ENCODE peak calls at places on chromosomes 6 and 20, in six cellular contexts. L is endothelial cell of umbilical vein, N is K562, X is GM23338, H is stomach, C is spleen. J is an unnamed sample. For H3K36me3, the result is how much of the 10 kb centered on the place peaks cover.

GRCh38 chr6:85419046-85419759 is 30.7 kb upstream of the NT5E start:
- DNase-seq in L (peak), N (no peak), X (no peak), H (no peak), C (no peak), J (no peak)

GRCh38 chr6:74250161-74250560 is 554.2 kb downstream of the CD109 start:
- DNase-seq in L (peak), N (no peak), X (no peak), H (no peak), C (no peak), J (no peak)

GRCh38 chr6:87539554-87539953 is 50.2 kb downstream of the RARS2 start:
- DNase-seq in L (no peak), N (no peak), X (peak), H (no peak), C (no peak), J (no peak)

GRCh38 chr20:58025233-58025632 is 203.2 kb downstream of the ANKRD60 start:
- DNase-seq in L (no peak), N (no peak), X (no peak), H (no peak), C (peak), J (no peak)

GRCh38 chr20:57090590-57091560 is 175.6 kb downstream of the BMP7 start:
- DNase-seq in L (no peak), N (no peak), X (no peak), H (no peak), C (peak), J (no peak)

GRCh38 chr20:53735536-53736050 is 142.0 kb upstream of the ZNF217 start:
- DNase-seq in L (peak), N (no peak), X (peak), H (no peak), C (no peak), J (no peak)

GRCh38 chr20:61331542-61331941 is 79.5 kb downstream of the CDH4 start:
- DNase-seq in L (peak), N (no peak), X (no peak), H (no peak), C (peak), J (no peak)

GRCh38 chr20:36147707-36148106 is 6.8 kb upstream of the EPB41L1 start:
- DNase-seq in L (no peak), N (no peak), X (no peak), H (no peak), C (no peak), J (peak)

GRCh38 chr6:34145161-34146020 is 496 bp downstream of the GRM4 start:
- DNase-seq in L (peak), N (peak), X (peak), H (no peak), C (peak), J (peak)

GRCh38 chr20:17806739-17807441 is 107.1 kb downstream of the BANF2 start:
- DNase-seq in L (peak), N (peak), X (peak), H (peak), C (no peak), J (peak)

GRCh38 chr6:64685401-64685800 is 1021.6 kb downstream of the EYS start:
- DNase-seq in L (no peak), N (no peak), X (peak), H (no peak), C (no peak), J (no peak)

GRCh38 chr6:49939993-49940498 is 23.9 kb downstream of the DEFB114 start:
- DNase-seq in L (no peak), N (peak), X (peak), H (no peak), C (no peak), J (no peak)

GRCh38 chr20:59351148-59352040 is 51.0 kb downstream of the EDN3 start:
- DNase-seq in L (no peak), N (no peak), X (no peak), H (no peak), C (no peak), J (no peak)

GRCh38 chr20:37336369-37337207 is 9.4 kb upstream of the SRC start:
- DNase-seq in L (no peak), N (peak), X (peak), H (no peak), C (peak), J (peak)

GRCh38 chr6:90136850-90137249 is 159.8 kb downstream of the BACH2 start:
- DNase-seq in L (no peak), N (no peak), X (no peak), H (no peak), C (no peak), J (no peak)

GRCh38 chr6:35839019-35839418 is 33.9 kb downstream of the LHFPL5 start:
- DNase-seq in L (no peak), N (no peak), X (no peak), H (no peak), C (no peak), J (no peak)

GRCh38 chr20:4544765-4545164 is 176.9 kb upstream of the PRND start:
- DNase-seq in L (no peak), N (no peak), X (no peak), H (no peak), C (no peak), J (no peak)

GRCh38 chr6:27825025-27825823 is 87.0 kb downstream of the OR2B2 start:
- DNase-seq in L (peak), N (peak), X (no peak), H (no peak), C (no peak), J (no peak)

GRCh38 chr20:32678948-32679347 is 5.2 kb upstream of the C20orf203 start:
- DNase-seq in L (no peak), N (no peak), X (no peak), H (no peak), C (no peak), J (no peak)

GRCh38 chr6:31660998-31661866 is 654 bp upstream of the C6orf47 start:
- DNase-seq in L (no peak), N (no peak), X (no peak), H (no peak), C (no peak), J (no peak)

GRCh38 chr6:133184798-133185380 is 56.3 kb upstream of the EYA4 start:
- DNase-seq in L (peak), N (peak), X (peak), H (no peak), C (no peak), J (no peak)

GRCh38 chr20:2838170-2838797 is 2.2 kb downstream of the PCED1A start:
- DNase-seq in L (no peak), N (no peak), X (no peak), H (no peak), C (no peak), J (no peak)
- TF ChIP-seq POLR2AphosphoS5 in L (no peak), N (no peak), X (no peak), H (no peak), C (no peak), J (no peak)

DNA sequence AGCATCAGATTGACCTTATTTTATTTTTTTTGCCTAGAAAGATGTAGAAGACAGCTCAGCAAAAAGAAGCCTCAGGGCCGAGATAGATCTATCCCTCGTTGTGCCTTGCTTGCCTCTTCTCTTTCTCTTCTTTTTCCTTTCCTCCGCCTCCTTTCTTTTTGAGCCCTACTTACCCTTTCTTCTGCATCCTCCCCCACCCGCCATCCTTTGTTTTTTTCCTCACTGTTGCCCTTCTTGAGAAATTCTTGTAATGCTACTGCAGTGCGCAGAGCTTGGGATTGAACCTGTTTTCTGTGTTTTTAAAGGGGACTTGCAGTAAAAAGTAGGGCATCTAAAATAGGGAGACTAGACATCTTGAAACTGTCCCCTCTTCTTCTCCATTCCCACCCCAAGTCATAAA is 18.6 kb downstream of the RALY start:
- DNase-seq in L (no peak), N (no peak), X (peak), H (no peak), C (no peak), J (no peak)
- H3K27ac ChIP-seq in L (no peak), N (no peak), X (peak), H (no peak), C (no peak), J (no peak)

GRCh38 chr6:16148498-16148897 is 19.6 kb downstream of the MYLIP start:
- DNase-seq in L (no peak), N (no peak), X (no peak), H (peak), C (no peak), J (no peak)
- H3K36me3 ChIP-seq in L (under half), N (half or more), X (under half), H (half or more), C (half or more), J (half or more)

DNA sequence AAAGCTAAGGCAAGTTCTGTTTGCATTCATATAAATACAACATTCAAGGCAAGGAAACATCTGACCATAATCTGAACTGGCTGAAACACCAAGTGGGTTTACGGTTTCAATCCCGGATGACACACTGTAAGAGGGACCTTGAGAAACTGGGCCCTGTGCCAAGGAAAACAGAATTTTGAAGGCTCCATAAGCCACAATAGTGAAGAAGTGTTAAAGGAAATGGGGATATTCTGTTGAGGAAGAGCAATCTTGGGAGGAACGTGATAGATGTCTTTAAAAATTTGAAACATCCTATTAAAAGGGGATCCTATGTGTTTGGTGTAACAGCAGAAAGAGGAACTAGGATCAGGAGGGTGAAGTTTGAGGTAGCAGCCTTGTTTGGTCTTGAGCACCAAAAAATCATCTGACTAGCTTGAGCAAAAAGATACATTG is 82.4 kb upstream of the TAB2 start:
- DNase-seq in L (peak), N (peak), X (no peak), H (no peak), C (no peak), J (no peak)
- TF ChIP-seq POLR2AphosphoS5 in L (no peak), N (no peak), X (no peak), H (no peak), C (no peak), J (no peak)

DNA sequence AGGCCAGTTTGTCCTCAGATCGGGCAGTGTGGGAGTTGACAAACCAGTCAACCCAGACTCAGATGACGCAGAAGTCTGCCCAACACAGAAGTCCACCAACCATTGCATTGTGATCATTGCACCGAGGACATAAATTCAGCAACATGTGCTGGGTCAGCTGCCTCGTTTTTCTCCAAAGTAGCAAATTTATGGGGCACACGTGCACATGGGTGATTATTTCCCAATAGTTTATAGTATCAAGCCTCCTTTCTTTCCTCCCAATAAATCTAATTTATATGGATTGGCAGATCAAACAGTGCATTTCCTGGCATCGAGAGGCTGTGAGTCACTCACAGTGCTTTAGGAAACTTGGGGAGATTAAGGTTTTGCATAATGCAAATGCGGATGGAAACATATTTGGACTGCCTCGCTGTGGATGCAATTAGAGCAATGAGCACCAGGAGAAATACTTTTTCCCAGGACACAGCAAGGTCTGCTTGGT is 413.7 kb upstream of the SULF2 start:
- DNase-seq in L (no peak), N (no peak), X (no peak), H (no peak), C (no peak), J (no peak)
- H3K27ac ChIP-seq in L (no peak), N (no peak), X (no peak), H (no peak), C (no peak), J (no peak)

GRCh38 chr6:44104661-44105060 is 22.6 kb downstream of the MRPL14 start:
- DNase-seq in L (peak), N (no peak), X (no peak), H (no peak), C (no peak), J (no peak)
- H3K36me3 ChIP-seq in L (under half), N (half or more), X (under half), H (under half), C (half or more), J (under half)

GRCh38 chr20:39049148-39049547 is 87.0 kb downstream of the DHX35 start:
- DNase-seq in L (no peak), N (no peak), X (no peak), H (no peak), C (no peak), J (peak)

GRCh38 chr20:39050555-39050902 is 88.4 kb downstream of the DHX35 start:
- DNase-seq in L (no peak), N (no peak), X (no peak), H (no peak), C (no peak), J (no peak)

GRCh38 chr20:39049684-39050554 is 87.8 kb downstream of the DHX35 start:
- DNase-seq in L (peak), N (peak), X (peak), H (peak), C (peak), J (peak)

GRCh38 chr20:39047417-39047985 is 85.4 kb downstream of the DHX35 start:
- DNase-seq in L (no peak), N (no peak), X (no peak), H (no peak), C (no peak), J (no peak)

DNA sequence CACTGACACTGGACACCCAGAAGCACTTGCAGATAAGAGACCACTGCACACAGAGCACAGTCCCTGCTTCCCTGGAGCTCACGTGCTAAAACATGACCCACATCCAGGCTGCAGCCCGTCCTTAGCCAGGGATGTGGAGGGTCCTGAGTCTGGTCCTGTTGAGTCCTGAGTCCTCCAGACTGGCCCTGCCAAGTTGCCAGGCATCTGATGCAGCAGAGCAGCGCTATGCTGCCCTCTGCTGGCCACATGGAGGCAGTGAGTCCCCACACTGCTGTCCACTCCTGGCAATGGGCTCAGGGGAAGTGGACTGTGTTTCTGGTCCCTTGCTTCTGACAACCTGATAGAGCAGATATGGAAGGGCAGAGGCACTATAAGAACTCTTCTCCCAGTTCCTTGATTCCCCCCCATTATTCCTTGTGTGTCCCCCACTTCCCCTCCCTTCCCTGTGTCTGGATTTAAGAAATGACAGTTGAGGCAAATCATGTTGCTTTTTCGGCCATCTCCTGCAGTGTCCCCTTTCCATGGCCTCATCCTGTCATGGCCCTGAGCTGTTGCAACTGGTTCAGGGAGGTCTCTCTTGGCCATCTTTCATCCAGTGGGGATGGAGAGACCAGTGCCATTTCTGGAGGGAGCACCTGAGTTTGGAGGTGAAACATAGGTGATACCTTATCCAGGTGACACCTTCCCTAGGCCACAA is 86.0 kb downstream of the DHX35 start:
- DNase-seq in L (peak), N (peak), X (peak), H (peak), C (peak), J (peak)
- TF ChIP-seq POLR2AphosphoS5 in L (peak), N (no peak), X (no peak), H (no peak), C (peak), J (peak)

GRCh38 chr6:122790740-122791679 is 2.0 kb downstream of the SMPDL3A start:
- DNase-seq in L (no peak), N (peak), X (peak), H (no peak), C (no peak), J (no peak)

GRCh38 chr6:122789862-122790739 is 1.0 kb downstream of the SMPDL3A start:
- DNase-seq in L (peak), N (peak), X (peak), H (no peak), C (peak), J (no peak)

GRCh38 chr6:122788208-122788607 is 850 bp upstream of the SMPDL3A start:
- DNase-seq in L (no peak), N (no peak), X (peak), H (no peak), C (no peak), J (no peak)

GRCh38 chr6:122789078-122789861 is at the start of gene SMPDL3A:
- DNase-seq in L (peak), N (peak), X (peak), H (peak), C (peak), J (peak)

GRCh38 chr6:122788663-122789062 is 395 bp upstream of the SMPDL3A start:
- DNase-seq in L (no peak), N (no peak), X (peak), H (no peak), C (no peak), J (no peak)
- H3K27ac ChIP-seq in L (no peak), N (no peak), X (peak), H (peak), C (peak), J (peak)